ENCODE peak calls at places on chromosomes 13 and 19, in nine cellular contexts. K, F, E, S, O, A, X, Y and N are unnamed samples.

GRCh38 chr13:79662882-79663281 is 181.9 kb downstream of the NDFIP2 start:
- DNase-seq in O (peak; percentile 12), S (no peak), A (no peak), X (no peak), K (peak; percentile 9), Y (no peak), E (no peak), F (no peak), N (no peak)

GRCh38 chr19:793775-794174 is 3.5 kb upstream of the PTBP1 start:
- DNase-seq in K (no peak), E (no peak), S (no peak), O (no peak), X (no peak), F (peak; percentile 3), A (no peak), Y (no peak), N (no peak)

GRCh38 chr19:16588089-16588823 is 16.0 kb upstream of the SLC35E1 start:
- DNase-seq in S (no peak), E (no peak), K (no peak), X (no peak), F (no peak), O (no peak), A (peak; percentile 76), Y (no peak), N (peak; percentile 72)

GRCh38 chr19:11142528-11143171 is 12.9 kb downstream of the SPC24 start:
- DNase-seq in K (peak; percentile 97), X (peak; percentile 98), A (no peak), Y (peak; percentile 83), F (peak; percentile 71), S (no peak), O (peak; percentile 91), E (peak; percentile 92), N (peak; percentile 59)

GRCh38 chr19:54169149-54169731 is 3.7 kb downstream of the TMC4 start:
- DNase-seq in F (no peak), S (no peak), X (no peak), O (no peak), E (no peak), Y (no peak), K (no peak), A (no peak), N (no peak)

GRCh38 chr13:21703846-21704245 is 33.0 kb downstream of the FGF9 start:
- DNase-seq in Y (no peak), E (no peak), X (peak; percentile 9), A (no peak), F (no peak), K (no peak), S (no peak), O (peak; percentile 18), N (no peak)

GRCh38 chr13:33937373-33938087 is 119.6 kb downstream of the RFC3 start:
- DNase-seq in X (no peak), A (no peak), F (no peak), Y (no peak), S (no peak), E (no peak), O (no peak), K (no peak), N (no peak)

GRCh38 chr19:49570138-49570856 is 10.1 kb downstream of the NOSIP start:
- DNase-seq in E (peak; percentile 73), X (peak; percentile 91), A (no peak), O (peak; percentile 92), Y (peak; percentile 72), S (peak; percentile 62), F (peak; percentile 64), K (peak; percentile 91), N (peak; percentile 67)

GRCh38 chr19:7340959-7341837 is 7.5 kb upstream of the ARHGEF18 start:
- DNase-seq in S (peak; percentile 97), O (peak; percentile 69), F (peak; percentile 94), E (peak; percentile 51), Y (peak; percentile 91), K (peak; percentile 81), X (peak; percentile 78), A (peak; percentile 83), N (peak; percentile 68)

DNA sequence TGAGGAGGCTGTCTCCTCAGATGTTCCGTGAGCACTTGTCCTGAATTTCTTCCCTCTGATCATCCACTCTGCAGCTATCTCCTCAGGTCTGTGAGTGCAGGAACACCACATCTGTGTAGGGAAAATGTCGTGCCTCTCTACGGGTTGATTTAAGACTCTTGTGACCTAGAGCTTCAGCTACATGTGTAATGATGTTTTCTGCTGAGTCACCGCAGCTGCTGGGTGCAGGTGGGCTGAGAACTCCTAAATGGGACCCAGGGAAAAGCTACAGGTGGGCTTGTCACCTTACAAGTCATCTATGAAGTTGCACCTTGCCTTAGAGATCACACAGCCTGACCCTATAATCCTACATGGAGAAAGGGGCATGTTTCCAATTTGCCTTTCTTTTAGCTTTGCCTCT is 122.2 kb downstream of the DNAJC15 start:
- DNase-seq in Y (no peak), O (no peak), K (no peak), F (no peak), S (no peak), E (no peak), A (no peak), X (no peak), N (no peak)
- TF ChIP-seq CTCF in Y (no peak), O (no peak), K (no peak), F (no peak), S (no peak), E (no peak), A (no peak), X (no peak), N (no peak)

GRCh38 chr13:97367016-97367415 is 67.0 kb upstream of the RAP2A start:
- DNase-seq in F (no peak), A (no peak), X (no peak), K (peak; percentile 81), Y (no peak), O (no peak), S (no peak), E (no peak), N (no peak)
- TF ChIP-seq CTCF in F (no peak), A (no peak), X (no peak), K (no peak), Y (no peak), O (no peak), S (no peak), E (no peak), N (no peak)

GRCh38 chr19:42857544-42857867 is 22.0 kb downstream of the PSG1 start:
- DNase-seq in Y (no peak), A (no peak), E (no peak), O (no peak), S (no peak), X (no peak), F (no peak), K (no peak), N (no peak)
- TF ChIP-seq CTCF in Y (no peak), A (no peak), E (no peak), O (no peak), S (no peak), X (no peak), F (peak; percentile 33), K (no peak), N (peak; percentile 47)

GRCh38 chr19:13841339-13842293 is 35.3 kb upstream of the NANOS3 start:
- DNase-seq in S (no peak), Y (peak; percentile 42), A (peak; percentile 58), F (no peak), X (peak; percentile 91), K (no peak), E (no peak), O (peak; percentile 53), N (no peak)

GRCh38 chr19:13846533-13847032 is 30.4 kb upstream of the NANOS3 start:
- DNase-seq in A (peak; percentile 92), F (peak; percentile 87), S (peak; percentile 67), Y (peak; percentile 54), K (peak; percentile 94), O (peak; percentile 97), E (no peak), X (peak; percentile 86), N (peak; percentile 100)

GRCh38 chr19:13842294-13843103 is 34.4 kb upstream of the NANOS3 start:
- DNase-seq in Y (peak; percentile 82), A (peak; percentile 78), X (peak; percentile 85), E (no peak), S (no peak), F (peak; percentile 74), K (peak; percentile 78), O (peak; percentile 82), N (peak; percentile 88)

GRCh38 chr19:13843104-13843921 is 33.6 kb upstream of the NANOS3 start:
- DNase-seq in S (no peak), K (no peak), Y (no peak), O (peak; percentile 86), E (no peak), A (no peak), X (peak; percentile 97), F (peak; percentile 43), N (no peak)

GRCh38 chr19:13844130-13844631 is 32.8 kb upstream of the NANOS3 start:
- DNase-seq in X (peak; percentile 69), O (peak; percentile 78), S (no peak), E (no peak), F (no peak), K (no peak), A (no peak), Y (no peak), N (no peak)
- TF ChIP-seq CTCF in X (peak; percentile 8), O (no peak), S (no peak), E (no peak), F (no peak), K (no peak), A (no peak), Y (no peak), N (no peak)